ENCODE peak calls at places on chromosomes 1 and 21, in six cellular contexts. Y is H1, T is HCT116, H is K562, P is HepG2, Z is GM12878. D is an unnamed sample. For H3K4me1, the result is how much of the 10 kb centered on the place peaks cover.

GRCh38 chr1:235327559-235328270 is at the start of gene ARID4B:
- DNase-seq in Y (no peak), T (no peak), H (no peak), P (no peak), Z (no peak), D (no peak)

GRCh38 chr1:147569587-147570241 is 28.4 kb downstream of the BCL9 start:
- DNase-seq in Y (no peak), T (no peak), H (no peak), P (no peak), Z (no peak), D (no peak)

GRCh38 chr1:63274371-63274770 is 48.0 kb upstream of the FOXD3 start:
- DNase-seq in Y (no peak), T (no peak), H (no peak), P (no peak), Z (no peak), D (no peak)

GRCh38 chr1:54611621-54612020 is 11.7 kb downstream of the FAM151A start:
- DNase-seq in Y (no peak), T (no peak), H (no peak), P (no peak), Z (no peak), D (no peak)

GRCh38 chr1:25641329-25641725 is 24.7 kb downstream of the MAN1C1 start:
- DNase-seq in Y (no peak), T (no peak), H (no peak), P (no peak), Z (no peak), D (no peak)

GRCh38 chr1:51969038-51969705 is 21.3 kb downstream of the RAB3B start:
- DNase-seq in Y (no peak), T (no peak), H (no peak), P (peak), Z (no peak), D (no peak)

GRCh38 chr1:178050084-178050483 is 43.8 kb upstream of the RASAL2 start:
- DNase-seq in Y (no peak), T (no peak), H (no peak), P (peak), Z (no peak), D (no peak)

GRCh38 chr1:229371624-229372023 is 28.8 kb upstream of the CCSAP start:
- DNase-seq in Y (no peak), T (no peak), H (no peak), P (no peak), Z (no peak), D (no peak)

GRCh38 chr1:157784801-157785200 is 7.9 kb upstream of the FCRL2 start:
- DNase-seq in Y (no peak), T (no peak), H (no peak), P (no peak), Z (no peak), D (no peak)

GRCh38 chr1:19113362-19114092 is 96.5 kb downstream of the UBR4 start:
- DNase-seq in Y (peak), T (peak), H (peak), P (peak), Z (no peak), D (peak)

GRCh38 chr1:111570781-111571181 is 48.8 kb upstream of the RAP1A start:
- DNase-seq in Y (no peak), T (peak), H (peak), P (no peak), Z (no peak), D (no peak)

GRCh38 chr21:30227633-30228404 is 11.9 kb upstream of the CLDN8 start:
- DNase-seq in Y (no peak), T (no peak), H (peak), P (no peak), Z (no peak), D (no peak)

GRCh38 chr1:34781844-34782391 is 904 bp downstream of the GJB3 start:
- DNase-seq in Y (no peak), T (no peak), H (no peak), P (no peak), Z (no peak), D (no peak)

DNA sequence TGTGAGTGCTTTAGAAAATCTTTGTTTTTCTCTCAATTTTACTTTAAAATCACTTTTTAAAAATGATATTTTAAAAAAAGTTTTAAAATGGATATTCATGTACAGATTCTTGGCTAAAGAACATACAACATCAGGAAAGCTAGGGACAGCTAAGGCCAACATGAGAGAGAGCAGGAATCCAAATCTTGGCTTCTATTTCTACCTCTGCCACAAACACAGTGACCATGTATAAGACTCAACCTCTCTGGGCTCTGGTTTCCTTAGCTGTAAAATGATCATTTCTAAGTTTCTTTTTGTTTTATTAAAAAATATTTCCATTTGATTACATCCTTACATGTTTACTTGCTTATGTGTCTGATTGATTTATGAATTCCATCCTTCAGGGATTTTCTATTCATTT is 1.2 kb downstream of the VCAM1 start:
- DNase-seq in Y (no peak), T (no peak), H (no peak), P (no peak), Z (no peak), D (no peak)
- H3K9ac ChIP-seq in Y (no peak), T (no peak), H (no peak), P (no peak), Z (no peak), D (no peak)

DNA sequence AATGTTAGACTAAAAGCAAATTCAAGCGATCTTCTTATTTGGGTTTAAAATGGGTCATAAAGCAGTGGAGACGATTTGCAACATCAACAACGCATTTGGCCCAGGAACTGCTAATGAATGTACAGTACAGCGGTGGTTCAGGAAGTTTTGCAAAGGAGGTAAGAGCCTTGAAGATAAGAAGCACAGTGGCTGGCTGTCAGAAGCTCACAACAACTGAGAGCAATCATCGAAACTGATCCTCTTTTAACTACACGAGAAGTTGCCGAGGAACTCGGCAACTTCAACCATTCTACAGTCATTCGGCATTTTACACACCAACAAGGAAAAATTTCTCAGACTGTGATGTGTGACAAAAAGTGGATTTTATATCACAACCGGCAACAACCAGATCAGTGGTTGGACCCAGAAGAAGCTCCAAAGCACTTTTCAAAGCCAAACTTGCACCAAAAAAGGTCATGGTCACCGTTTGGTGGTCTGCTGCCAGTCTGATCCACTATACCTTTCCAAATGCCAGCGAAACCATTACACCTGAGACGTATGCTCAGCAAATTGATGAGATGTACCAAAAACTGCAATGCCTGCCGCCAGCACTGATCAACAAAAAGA is 47.9 kb downstream of the ASH1L start:
- DNase-seq in Y (no peak), T (no peak), H (peak), P (no peak), Z (no peak), D (no peak)
- H3K4me1 ChIP-seq in Y (under half), T (under half), H (under half), P (under half), Z (under half), D (under half)

DNA sequence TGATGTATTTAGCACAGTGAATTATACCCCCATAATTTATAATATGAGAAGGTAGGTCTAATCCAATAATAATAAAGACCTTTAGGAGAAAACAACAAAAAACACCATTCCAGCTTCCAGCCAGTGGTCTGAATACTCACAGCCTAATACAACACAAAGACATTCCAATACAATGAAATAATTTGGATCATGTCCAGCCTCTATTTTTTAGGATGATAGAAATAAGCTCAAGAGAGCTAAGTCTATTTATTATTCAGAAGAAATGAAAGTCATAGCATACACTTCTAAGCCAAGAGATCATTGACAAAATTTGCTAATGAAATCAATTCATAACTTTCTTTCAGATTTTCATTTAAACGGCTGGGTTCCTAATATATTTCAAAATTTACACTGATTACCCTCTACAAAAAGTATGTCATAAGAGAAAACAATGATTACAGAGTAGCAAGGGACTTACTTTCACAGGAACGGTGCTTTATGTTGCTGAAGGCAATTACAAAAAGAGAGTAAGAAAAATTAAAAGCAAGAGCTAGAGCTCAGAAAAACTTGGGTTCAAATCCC is 25.1 kb downstream of the WLS start:
- DNase-seq in Y (no peak), T (no peak), H (no peak), P (no peak), Z (no peak), D (no peak)
- TF ChIP-seq ZNF274 in Y (no peak), T (no peak), H (no peak), P (no peak), Z (no peak), D (no peak)

DNA sequence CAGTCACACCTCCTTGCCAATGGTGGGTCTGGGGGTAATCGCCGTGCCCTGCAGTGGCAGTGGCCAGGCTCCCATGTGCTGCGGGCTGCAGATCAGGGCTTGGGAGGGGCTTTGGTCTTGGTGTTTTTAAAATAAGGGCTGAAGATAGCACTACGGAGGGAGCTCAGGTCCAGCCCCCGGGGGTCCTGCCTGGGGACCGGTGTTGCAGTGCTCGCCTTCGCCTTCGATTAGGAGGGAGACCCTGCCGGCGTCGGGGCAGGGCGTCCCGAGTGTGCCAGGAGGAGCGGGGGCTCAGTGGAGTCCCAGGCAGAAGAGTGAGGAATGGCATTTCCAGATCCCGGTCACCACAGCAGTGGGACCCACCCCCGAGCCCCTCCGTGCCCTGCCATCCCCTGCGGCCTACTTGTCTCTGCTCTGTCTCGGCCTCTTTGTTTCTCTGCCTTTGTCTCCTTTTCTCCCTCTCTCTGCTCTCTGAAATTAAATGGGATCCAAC is 44.3 kb downstream of the DMRTB1 start:
- DNase-seq in Y (no peak), T (no peak), H (no peak), P (no peak), Z (no peak), D (no peak)
- H3K9ac ChIP-seq in Y (no peak), T (no peak), H (no peak), P (no peak), Z (no peak), D (peak)

GRCh38 chr1:201766117-201766863 is 62.7 kb upstream of the IPO9 start:
- DNase-seq in Y (no peak), T (no peak), H (no peak), P (no peak), Z (no peak), D (no peak)
- H3K4me1 ChIP-seq in Y (under half), T (under half), H (under half), P (under half), Z (under half), D (under half)

GRCh38 chr1:185488673-185489311 is 171.7 kb upstream of the IVNS1ABP start:
- DNase-seq in Y (no peak), T (no peak), H (no peak), P (no peak), Z (no peak), D (no peak)
- TF ChIP-seq ZNF274 in Y (no peak), T (no peak), H (no peak), P (no peak), Z (no peak), D (no peak)

D was measured in NT2/D1.